ENCODE peak calls at places on chromosomes 2 and 18, in six cellular contexts. D is A549, K is stomach, M is GM12878, Z is ovary, Q is transverse colon. A is an unnamed sample.

GRCh38 chr2:179434357-179434756 is 169.7 kb upstream of the SESTD1 start:
- DNase-seq in Q (no peak), M (no peak), Z (no peak), D (no peak), K (no peak), A (no peak)

GRCh38 chr2:185161701-185162100 is 563.4 kb downstream of the ZNF804A start:
- DNase-seq in M (no peak), Z (no peak), Q (no peak), K (no peak), D (no peak), A (no peak)

GRCh38 chr18:21295101-21295500 is 53.1 kb downstream of the GREB1L start:
- DNase-seq in M (no peak), K (no peak), Z (no peak), Q (no peak), D (no peak), A (no peak)

GRCh38 chr2:218618102-218618860 is 10.6 kb downstream of the PLCD4 start:
- DNase-seq in M (no peak), Q (no peak), K (no peak), Z (no peak), D (no peak), A (no peak)

GRCh38 chr18:45054595-45054994 is 373.9 kb downstream of the SETBP1 start:
- DNase-seq in K (no peak), Z (no peak), D (no peak), Q (peak), M (no peak), A (no peak)

GRCh38 chr2:56239437-56239836 is 55.6 kb downstream of the CCDC85A start:
- DNase-seq in M (no peak), Q (no peak), K (no peak), D (no peak), Z (no peak), A (no peak)

GRCh38 chr2:144659731-144660275 is 139.9 kb upstream of the ZEB2 start:
- DNase-seq in Z (no peak), K (peak), Q (no peak), M (no peak), D (peak), A (no peak)

GRCh38 chr2:204434660-204435462 is 110.4 kb upstream of the PARD3B start:
- DNase-seq in Q (no peak), Z (no peak), D (no peak), M (no peak), K (no peak), A (no peak)

GRCh38 chr2:172878260-172878659 is 142.6 kb downstream of the RAPGEF4 start:
- DNase-seq in Z (no peak), K (no peak), M (no peak), D (no peak), Q (no peak), A (no peak)

GRCh38 chr2:191571163-191571769 is 106.7 kb upstream of the NABP1 start:
- DNase-seq in D (peak), Z (no peak), K (no peak), Q (no peak), M (no peak), A (no peak)

GRCh38 chr2:159617080-159617479 is 732 bp upstream of the BAZ2B start:
- DNase-seq in D (no peak), Z (no peak), M (no peak), Q (no peak), K (no peak), A (no peak)

GRCh38 chr18:75830848-75831247 is 403.3 kb upstream of the SMIM21 start:
- DNase-seq in M (no peak), D (no peak), Q (no peak), Z (no peak), K (no peak), A (no peak)

GRCh38 chr18:57644540-57644939 is 22.9 kb upstream of the NARS1 start:
- DNase-seq in K (no peak), D (peak), Q (no peak), M (no peak), Z (no peak), A (no peak)

GRCh38 chr2:135792401-135793152 is 44.4 kb downstream of the LCT start:
- DNase-seq in K (no peak), Z (no peak), M (peak), D (no peak), Q (no peak), A (no peak)

GRCh38 chr2:200507179-200507578 is 2.7 kb downstream of the KCTD18 start:
- DNase-seq in M (no peak), D (no peak), Z (no peak), K (no peak), Q (no peak), A (no peak)

GRCh38 chr2:20584637-20585321 is 66.1 kb downstream of the HS1BP3 start:
- DNase-seq in M (no peak), D (peak), Z (peak), Q (peak), K (peak), A (peak)

GRCh38 chr2:239348563-239349447 is 52.0 kb downstream of the HDAC4 start:
- DNase-seq in Z (no peak), D (no peak), Q (peak), K (no peak), M (no peak), A (peak)

GRCh38 chr2:225468131-225468530 is 68.6 kb downstream of the NYAP2 start:
- DNase-seq in M (no peak), Q (no peak), Z (no peak), K (no peak), D (peak), A (no peak)

GRCh38 chr2:111072220-111072871 is 48.4 kb upstream of the BCL2L11 start:
- DNase-seq in M (no peak), Z (no peak), Q (no peak), D (peak), K (no peak), A (no peak)

GRCh38 chr18:48545690-48546365 is 7.0 kb downstream of the CTIF start:
- DNase-seq in K (peak), D (peak), Q (peak), Z (peak), M (no peak), A (peak)

GRCh38 chr2:128475427-128476211 is 157.0 kb upstream of the HS6ST1 start:
- DNase-seq in Z (no peak), Q (no peak), D (no peak), M (no peak), K (no peak), A (no peak)

GRCh38 chr2:224561234-224562005 is 23.7 kb downstream of the CUL3 start:
- DNase-seq in Z (no peak), Q (no peak), K (no peak), D (no peak), M (peak), A (no peak)

GRCh38 chr18:67771271-67771670 is 254.8 kb upstream of the DSEL start:
- DNase-seq in Z (no peak), D (peak), Q (no peak), K (no peak), M (no peak), A (no peak)

GRCh38 chr2:160207271-160207670 is 7.2 kb upstream of the ITGB6 start:
- DNase-seq in D (no peak), K (no peak), Z (no peak), M (no peak), Q (no peak), A (no peak)

GRCh38 chr2:144404621-144405312 is 115.2 kb downstream of the ZEB2 start:
- DNase-seq in K (no peak), M (no peak), D (no peak), Q (no peak), Z (peak), A (no peak)

GRCh38 chr2:144449028-144449406 is 70.9 kb downstream of the ZEB2 start:
- DNase-seq in Z (peak), D (peak), K (no peak), Q (no peak), M (no peak), A (no peak)

GRCh38 chr18:10057808-10058791 is 144.3 kb downstream of the VAPA start:
- DNase-seq in Z (no peak), D (peak), Q (no peak), M (no peak), K (no peak), A (no peak)

GRCh38 chr2:166671235-166671634 is 177.2 kb upstream of the SCN7A start:
- DNase-seq in Z (no peak), Q (no peak), M (no peak), K (no peak), D (no peak), A (no peak)

GRCh38 chr2:16148632-16149348 is 208.4 kb downstream of the MYCN start:
- DNase-seq in Z (no peak), K (no peak), M (no peak), Q (no peak), D (no peak), A (no peak)

GRCh38 chr2:168645696-168646095 is 156.7 kb upstream of the NOSTRIN start:
- DNase-seq in D (no peak), M (no peak), Q (no peak), Z (no peak), K (no peak), A (no peak)

GRCh38 chr2:3827673-3828575 is 124.5 kb downstream of the DCDC2C start:
- DNase-seq in M (no peak), K (no peak), Z (no peak), Q (no peak), D (peak), A (no peak)

GRCh38 chr2:39377226-39377939 is 59.7 kb downstream of the MAP4K3 start:
- DNase-seq in Q (peak), Z (no peak), K (no peak), M (peak), D (no peak), A (no peak)
- TF ChIP-seq EP300 in Q (no peak), Z (no peak), K (no peak), M (peak), D (no peak), A (no peak)

DNA sequence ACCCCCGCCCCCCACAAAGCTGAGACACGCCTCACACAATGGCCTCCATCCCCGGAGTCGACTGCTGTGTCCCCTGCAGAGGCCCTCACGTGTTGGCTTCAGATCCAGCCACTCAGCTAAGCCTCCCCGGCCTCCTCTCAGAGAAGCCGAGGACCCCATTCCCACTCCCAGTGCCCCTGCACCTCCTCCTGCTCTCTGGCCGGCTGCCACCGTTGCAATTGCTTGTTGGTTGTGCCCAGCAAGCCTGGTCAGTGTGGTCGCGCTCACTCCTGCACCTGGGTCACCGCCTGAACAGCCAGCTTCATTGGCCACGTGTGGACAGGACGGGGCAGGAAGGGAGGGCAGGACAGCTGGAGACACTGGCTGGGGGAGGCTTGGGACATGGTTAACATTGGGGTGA is 191.5 kb upstream of the SALL3 start:
- DNase-seq in M (no peak), K (no peak), D (no peak), Z (peak), Q (no peak), A (peak)
- H3K27ac ChIP-seq in M (no peak), K (no peak), D (no peak), Z (no peak), Q (no peak), A (no peak)

DNA sequence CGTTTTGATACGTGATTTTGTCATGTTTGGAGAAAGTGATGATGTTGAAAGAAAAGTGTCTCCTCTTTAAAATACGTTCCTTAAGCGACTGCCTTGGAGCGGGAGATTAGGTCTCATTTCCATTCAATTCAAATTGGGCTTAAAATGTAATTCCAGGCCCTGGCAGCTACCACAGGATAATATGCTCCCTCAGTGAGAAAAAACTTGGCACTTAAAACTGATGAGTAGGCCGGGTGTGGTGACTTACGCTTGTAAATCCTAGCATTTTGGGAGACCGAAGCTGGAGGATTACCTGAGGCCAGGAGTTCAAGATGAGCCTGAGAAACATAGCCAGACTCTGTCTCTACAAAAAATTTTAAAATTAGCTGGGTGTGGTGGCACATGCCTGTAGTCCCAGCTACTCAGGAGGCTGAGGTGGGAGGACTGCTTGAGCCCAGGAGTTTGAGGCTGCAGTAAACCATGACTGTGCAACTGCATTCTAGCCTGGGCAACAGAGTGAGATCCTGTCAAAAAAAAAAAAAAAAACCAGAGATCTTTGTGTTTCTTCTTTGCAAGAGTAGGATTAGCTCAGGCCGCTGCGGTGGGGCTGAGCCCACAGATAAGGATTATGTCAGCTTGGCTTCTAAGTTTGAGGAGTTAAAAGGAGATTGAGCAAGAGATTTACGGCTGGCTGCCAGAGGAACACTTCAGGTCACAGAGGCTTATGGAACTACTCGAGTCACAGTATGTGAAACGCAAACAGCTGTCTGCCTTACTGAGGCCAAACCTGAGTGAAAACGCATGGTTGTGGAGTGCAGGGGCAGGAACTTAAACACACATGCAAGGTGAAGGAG is 146.5 kb upstream of the L3MBTL4 start:
- DNase-seq in Q (peak), D (no peak), K (peak), M (no peak), Z (peak), A (peak)
- TF ChIP-seq EP300 in Q (no peak), D (no peak), K (no peak), M (no peak), Z (no peak), A (no peak)

GRCh38 chr2:75012080-75012479 is 53.6 kb downstream of the POLE4 start:
- DNase-seq in Q (no peak), M (no peak), K (no peak), Z (no peak), D (no peak), A (no peak)
- H3K27ac ChIP-seq in Q (no peak), M (no peak), K (no peak), Z (no peak), D (no peak), A (no peak)

GRCh38 chr2:126658910-126659613 is 3.1 kb downstream of the GYPC start:
- DNase-seq in M (peak), D (no peak), K (peak), Z (peak), Q (peak), A (peak)
- TF ChIP-seq EP300 in M (peak), D (no peak), K (peak), Z (peak), Q (peak), A (peak)

DNA sequence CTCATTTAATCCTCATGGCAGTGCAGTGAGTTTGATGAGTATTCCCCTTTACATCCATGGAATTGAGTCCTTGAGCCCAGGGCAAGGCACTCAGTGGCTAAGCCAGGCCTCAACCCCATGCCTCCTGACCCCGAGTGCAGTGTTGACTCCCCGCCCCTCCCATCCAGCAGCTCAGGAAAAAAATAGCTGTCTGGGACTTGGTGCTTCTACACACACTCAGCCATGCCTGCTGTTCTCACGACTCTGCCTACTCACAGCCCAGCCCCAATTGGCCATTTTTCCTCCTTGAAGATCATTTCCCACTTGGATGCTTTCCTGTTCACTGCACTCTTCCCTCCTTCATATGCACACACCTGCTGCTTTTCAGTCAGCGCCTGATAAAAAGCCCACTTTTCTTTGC is 8.8 kb downstream of the FOSL2 start:
- DNase-seq in Q (no peak), Z (no peak), K (no peak), M (no peak), D (no peak), A (peak)
- H3K27ac ChIP-seq in Q (peak), Z (no peak), K (no peak), M (no peak), D (no peak), A (peak)